ENCODE peak calls at places on chromosomes 13 and 19, in five cellular contexts. A is LoVo, Z is M059J, V is T-helper 9 cell, W is colonic mucosa. P is an unnamed sample.

GRCh38 chr13:39887424-39887823 is 232.0 kb downstream of the COG6 start:
- DNase-seq in A (no peak), W (no peak), V (no peak), Z (peak), P (no peak)

GRCh38 chr19:1360126-1360817 is 23.4 kb upstream of the NDUFS7 start:
- DNase-seq in A (no peak), Z (no peak), W (no peak), V (no peak), P (no peak)

GRCh38 chr19:35088514-35088913 is 27.1 kb upstream of the FXYD3 start:
- DNase-seq in V (no peak), A (peak), W (no peak), Z (peak), P (peak)

GRCh38 chr19:51473009-51473707 is 5.2 kb upstream of the CEACAM18 start:
- DNase-seq in A (peak), Z (peak), W (peak), V (peak), P (peak)

GRCh38 chr13:39224841-39225240 is 186.6 kb downstream of the NHLRC3 start:
- DNase-seq in A (no peak), Z (no peak), W (no peak), V (no peak), P (no peak)

GRCh38 chr19:44891016-44891882 is at the start of gene TOMM40:
- DNase-seq in A (no peak), Z (peak), V (peak), W (no peak), P (no peak)

GRCh38 chr19:47351545-47351944 is 2.4 kb downstream of the DHX34 start:
- DNase-seq in W (no peak), A (no peak), Z (peak), V (no peak), P (no peak)

GRCh38 chr13:99894105-99894504 is 77.5 kb downstream of the ZIC5 start:
- DNase-seq in W (no peak), Z (no peak), V (no peak), A (no peak), P (no peak)

GRCh38 chr13:23460309-23460708 is 26.8 kb upstream of the SACS start:
- DNase-seq in V (no peak), W (no peak), A (no peak), Z (no peak), P (no peak)

GRCh38 chr13:113485545-113485944 is 5.0 kb downstream of the DCUN1D2 start:
- DNase-seq in A (no peak), V (no peak), W (no peak), Z (no peak), P (no peak)

GRCh38 chr13:46614582-46614981 is 61.6 kb downstream of the LRCH1 start:
- DNase-seq in A (no peak), W (no peak), Z (no peak), V (no peak), P (no peak)

GRCh38 chr13:62302341-62302740 is 886.7 kb upstream of the PCDH20 start:
- DNase-seq in A (no peak), Z (no peak), W (no peak), V (no peak), P (no peak)

GRCh38 chr13:32453981-32454380 is 26.1 kb upstream of the N4BP2L1 start:
- DNase-seq in A (no peak), W (no peak), Z (no peak), V (no peak), P (no peak)

GRCh38 chr13:40460116-40460515 is 206.3 kb downstream of the FOXO1 start:
- DNase-seq in Z (peak), A (no peak), W (no peak), V (no peak), P (no peak)

GRCh38 chr19:18399008-18399407 is 1.6 kb upstream of the LRRC25 start:
- DNase-seq in Z (peak), W (peak), A (no peak), V (no peak), P (no peak)

GRCh38 chr19:48319647-48320537 is 5.5 kb upstream of the EMP3 start:
- DNase-seq in V (peak), W (peak), A (peak), Z (peak), P (peak)

GRCh38 chr19:1615156-1615765 is 10.0 kb upstream of the UQCR11 start:
- DNase-seq in Z (no peak), V (no peak), W (no peak), A (no peak), P (no peak)

GRCh38 chr19:39820696-39821095 is 13.3 kb downstream of the DYRK1B start:
- DNase-seq in Z (no peak), A (no peak), W (no peak), V (no peak), P (no peak)

GRCh38 chr13:24149306-24150032 is 11.1 kb upstream of the SPATA13 start:
- DNase-seq in V (no peak), W (no peak), Z (peak), A (no peak), P (no peak)

GRCh38 chr13:113902956-113903355 is 39.1 kb upstream of the GAS6 start:
- DNase-seq in A (no peak), V (no peak), W (no peak), Z (no peak), P (no peak)

GRCh38 chr13:43864921-43865320 is 14.6 kb downstream of the CCDC122 start:
- DNase-seq in W (no peak), Z (no peak), V (no peak), A (no peak), P (no peak)

GRCh38 chr13:33524086-33524485 is 238.5 kb upstream of the STARD13 start:
- DNase-seq in W (no peak), A (no peak), Z (peak), V (no peak), P (no peak)

GRCh38 chr19:4429266-4430200 is 27.1 kb downstream of the CHAF1A start:
- DNase-seq in W (no peak), A (no peak), Z (no peak), V (no peak), P (peak)

GRCh38 chr13:73603646-73604045 is 530.6 kb downstream of the KLF12 start:
- DNase-seq in V (no peak), W (no peak), Z (no peak), A (no peak), P (no peak)